ENCODE peak calls at places on chromosome 7, in five cellular contexts. One of them, this sample, is unnamed.

GRCh38 chr7:28115261-28115660 is 65.3 kb downstream of the JAZF1 start:
- DNase-seq in nephron progenitor cell: no peak
- DNase-seq in CD8-positive, alpha-beta memory T cell: no peak
- DNase-seq in COR-L47: no peak
- DNase-seq in stimulated activated CD4-positive, alpha-beta T cell treated with anti-CD3 and anti-CD28 coated beads, Interleukin-4, amount 100 ng/mL, for 48 hours: no peak
- DNase-seq in this sample: no peak

GRCh38 chr7:156984209-156984891 is 26.1 kb downstream of the MNX1 start:
- DNase-seq in stimulated activated CD4-positive, alpha-beta T cell treated with anti-CD3 and anti-CD28 coated beads, Interleukin-4, amount 100 ng/mL, for 48 hours: no peak
- DNase-seq in COR-L47: no peak
- DNase-seq in nephron progenitor cell: no peak
- DNase-seq in CD8-positive, alpha-beta memory T cell: no peak
- DNase-seq in this sample: no peak

GRCh38 chr7:134645935-134646334 is 718 bp upstream of the BPGM start:
- DNase-seq in COR-L47: no peak
- DNase-seq in CD8-positive, alpha-beta memory T cell: no peak
- DNase-seq in stimulated activated CD4-positive, alpha-beta T cell treated with anti-CD3 and anti-CD28 coated beads, Interleukin-4, amount 100 ng/mL, for 48 hours: no peak
- DNase-seq in nephron progenitor cell: no peak
- DNase-seq in this sample: peak

GRCh38 chr7:94451276-94451675 is 56.6 kb downstream of the COL1A2 start:
- DNase-seq in stimulated activated CD4-positive, alpha-beta T cell treated with anti-CD3 and anti-CD28 coated beads, Interleukin-4, amount 100 ng/mL, for 48 hours: no peak
- DNase-seq in COR-L47: no peak
- DNase-seq in nephron progenitor cell: peak
- DNase-seq in CD8-positive, alpha-beta memory T cell: no peak
- DNase-seq in this sample: no peak

GRCh38 chr7:150735596-150736358 is 1.4 kb upstream of the GIMAP5 start:
- DNase-seq in nephron progenitor cell: no peak
- DNase-seq in stimulated activated CD4-positive, alpha-beta T cell treated with anti-CD3 and anti-CD28 coated beads, Interleukin-4, amount 100 ng/mL, for 48 hours: no peak
- DNase-seq in CD8-positive, alpha-beta memory T cell: no peak
- DNase-seq in COR-L47: no peak
- DNase-seq in this sample: no peak

GRCh38 chr7:130266258-130266960 is at the start of gene CPA2:
- DNase-seq in CD8-positive, alpha-beta memory T cell: no peak
- DNase-seq in COR-L47: no peak
- DNase-seq in stimulated activated CD4-positive, alpha-beta T cell treated with anti-CD3 and anti-CD28 coated beads, Interleukin-4, amount 100 ng/mL, for 48 hours: no peak
- DNase-seq in nephron progenitor cell: no peak
- DNase-seq in this sample: no peak

GRCh38 chr7:66173856-66174255 is 31.3 kb upstream of the TPST1 start:
- DNase-seq in COR-L47: no peak
- DNase-seq in CD8-positive, alpha-beta memory T cell: no peak
- DNase-seq in nephron progenitor cell: no peak
- DNase-seq in stimulated activated CD4-positive, alpha-beta T cell treated with anti-CD3 and anti-CD28 coated beads, Interleukin-4, amount 100 ng/mL, for 48 hours: no peak
- DNase-seq in this sample: no peak

GRCh38 chr7:103348959-103349358 is 1.5 kb downstream of the PSMC2 start:
- DNase-seq in stimulated activated CD4-positive, alpha-beta T cell treated with anti-CD3 and anti-CD28 coated beads, Interleukin-4, amount 100 ng/mL, for 48 hours: no peak
- DNase-seq in CD8-positive, alpha-beta memory T cell: no peak
- DNase-seq in nephron progenitor cell: no peak
- DNase-seq in COR-L47: no peak
- DNase-seq in this sample: no peak

GRCh38 chr7:137880432-137880831 is 33.7 kb upstream of the DGKI start:
- DNase-seq in stimulated activated CD4-positive, alpha-beta T cell treated with anti-CD3 and anti-CD28 coated beads, Interleukin-4, amount 100 ng/mL, for 48 hours: no peak
- DNase-seq in nephron progenitor cell: no peak
- DNase-seq in CD8-positive, alpha-beta memory T cell: no peak
- DNase-seq in COR-L47: no peak
- DNase-seq in this sample: no peak

GRCh38 chr7:131604841-131605279 is 48.4 kb upstream of the PODXL start:
- DNase-seq in CD8-positive, alpha-beta memory T cell: no peak
- DNase-seq in nephron progenitor cell: no peak
- DNase-seq in stimulated activated CD4-positive, alpha-beta T cell treated with anti-CD3 and anti-CD28 coated beads, Interleukin-4, amount 100 ng/mL, for 48 hours: no peak
- DNase-seq in COR-L47: no peak
- DNase-seq in this sample: no peak

GRCh38 chr7:82154728-82155127 is 288.8 kb downstream of the CACNA2D1 start:
- DNase-seq in stimulated activated CD4-positive, alpha-beta T cell treated with anti-CD3 and anti-CD28 coated beads, Interleukin-4, amount 100 ng/mL, for 48 hours: no peak
- DNase-seq in COR-L47: no peak
- DNase-seq in nephron progenitor cell: no peak
- DNase-seq in CD8-positive, alpha-beta memory T cell: no peak
- DNase-seq in this sample: no peak

GRCh38 chr7:142391191-142391992 is 133.5 kb upstream of the PRSS58 start:
- DNase-seq in CD8-positive, alpha-beta memory T cell: peak
- DNase-seq in stimulated activated CD4-positive, alpha-beta T cell treated with anti-CD3 and anti-CD28 coated beads, Interleukin-4, amount 100 ng/mL, for 48 hours: peak
- DNase-seq in COR-L47: peak
- DNase-seq in nephron progenitor cell: peak
- DNase-seq in this sample: peak

GRCh38 chr7:16420649-16421332 is 547 bp downstream of the CRPPA start:
- DNase-seq in stimulated activated CD4-positive, alpha-beta T cell treated with anti-CD3 and anti-CD28 coated beads, Interleukin-4, amount 100 ng/mL, for 48 hours: peak
- DNase-seq in CD8-positive, alpha-beta memory T cell: peak
- DNase-seq in nephron progenitor cell: peak
- DNase-seq in COR-L47: peak
- DNase-seq in this sample: peak

This sample was measured in naive thymus-derived CD8-positive, alpha-beta T cell.